ENCODE peak calls at places on chromosomes 1 and 21, in four cellular contexts. N is A549, B is left lung, J is kidney epithelial cell. C is an unnamed sample.

GRCh38 chr1:168148916-168149315 is 12.2 kb upstream of the GPR161 start:
- DNase-seq in B (no peak), J (no peak), N (no peak), C (no peak)

GRCh38 chr1:94178896-94179295 is 57.9 kb upstream of the ABCA4 start:
- DNase-seq in J (no peak), B (no peak), N (no peak), C (no peak)

GRCh38 chr1:35192056-35192852 is 691 bp downstream of the SFPQ start:
- DNase-seq in J (no peak), B (peak; percentile 96), N (peak; percentile 46), C (peak; percentile 80)

GRCh38 chr1:109509176-109510134 is at the start of gene AMIGO1:
- DNase-seq in J (no peak), N (peak; percentile 35), B (no peak), C (peak; percentile 62)

GRCh38 chr1:30691480-30691879 is 31.9 kb downstream of the MATN1 start:
- DNase-seq in B (no peak), J (no peak), N (no peak), C (no peak)

GRCh38 chr1:201463071-201463552 is 5.9 kb downstream of the PHLDA3 start:
- DNase-seq in N (no peak), J (no peak), B (no peak), C (no peak)

GRCh38 chr1:178632619-178633018 is 92.4 kb upstream of the RALGPS2 start:
- DNase-seq in B (no peak), N (no peak), J (no peak), C (no peak)

GRCh38 chr1:46168463-46168862 is 6.4 kb upstream of the TSPAN1 start:
- DNase-seq in J (no peak), N (no peak), B (no peak), C (no peak)

GRCh38 chr1:149844096-149844495 is 55.3 kb upstream of the BOLA1 start:
- DNase-seq in N (peak; percentile 15), J (no peak), B (no peak), C (no peak)

GRCh38 chr1:191343816-191344215 is 814.4 kb upstream of the RGS18 start:
- DNase-seq in N (no peak), B (no peak), J (peak; percentile 28), C (no peak)

GRCh38 chr1:168653567-168653966 is 75.4 kb downstream of the DPT start:
- DNase-seq in N (no peak), J (no peak), B (no peak), C (no peak)

GRCh38 chr1:89998306-89998705 is 3.4 kb downstream of the ZNF326 start:
- DNase-seq in J (no peak), B (no peak), N (no peak), C (no peak)

GRCh38 chr1:54230507-54231339 is 30.8 kb downstream of the MRPL37 start:
- DNase-seq in N (no peak), B (no peak), J (no peak), C (no peak)

GRCh38 chr1:173476664-173477285 is 360 bp upstream of the PRDX6 start:
- DNase-seq in B (peak; percentile 97), J (no peak), N (peak; percentile 91), C (peak; percentile 71)

GRCh38 chr1:85327759-85328158 is 51.3 kb upstream of the BCL10 start:
- DNase-seq in N (no peak), B (no peak), J (no peak), C (no peak)

GRCh38 chr1:147598631-147599361 is 57.5 kb downstream of the BCL9 start:
- DNase-seq in N (peak; percentile 8), J (no peak), B (peak; percentile 87), C (peak; percentile 55)

GRCh38 chr21:36882776-36883175 is 83.7 kb downstream of the HLCS start:
- DNase-seq in N (no peak), J (no peak), B (no peak), C (no peak)

GRCh38 chr21:45263534-45263933 is 24.2 kb downstream of the POFUT2 start:
- DNase-seq in N (no peak), B (no peak), J (no peak), C (no peak)

DNA sequence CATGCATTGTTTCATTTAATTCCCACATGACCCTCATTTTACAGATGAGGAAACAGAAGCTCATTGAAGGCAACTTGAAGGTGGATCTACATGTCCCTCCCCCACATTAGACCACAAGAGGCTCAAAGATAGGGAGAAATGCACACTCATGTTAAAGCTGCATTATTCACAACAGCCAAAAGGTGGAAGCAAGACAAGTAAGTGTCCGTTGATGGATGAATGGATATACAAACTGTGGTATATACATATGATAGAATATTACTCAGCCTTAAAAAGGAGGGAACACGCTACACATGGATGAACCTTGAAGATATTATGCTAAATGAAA is 149.7 kb upstream of the JUN start:
- DNase-seq in B (no peak), N (no peak), J (no peak), C (no peak)
- TF ChIP-seq CTCF in B (no peak), N (no peak), J (no peak), C (no peak)

DNA sequence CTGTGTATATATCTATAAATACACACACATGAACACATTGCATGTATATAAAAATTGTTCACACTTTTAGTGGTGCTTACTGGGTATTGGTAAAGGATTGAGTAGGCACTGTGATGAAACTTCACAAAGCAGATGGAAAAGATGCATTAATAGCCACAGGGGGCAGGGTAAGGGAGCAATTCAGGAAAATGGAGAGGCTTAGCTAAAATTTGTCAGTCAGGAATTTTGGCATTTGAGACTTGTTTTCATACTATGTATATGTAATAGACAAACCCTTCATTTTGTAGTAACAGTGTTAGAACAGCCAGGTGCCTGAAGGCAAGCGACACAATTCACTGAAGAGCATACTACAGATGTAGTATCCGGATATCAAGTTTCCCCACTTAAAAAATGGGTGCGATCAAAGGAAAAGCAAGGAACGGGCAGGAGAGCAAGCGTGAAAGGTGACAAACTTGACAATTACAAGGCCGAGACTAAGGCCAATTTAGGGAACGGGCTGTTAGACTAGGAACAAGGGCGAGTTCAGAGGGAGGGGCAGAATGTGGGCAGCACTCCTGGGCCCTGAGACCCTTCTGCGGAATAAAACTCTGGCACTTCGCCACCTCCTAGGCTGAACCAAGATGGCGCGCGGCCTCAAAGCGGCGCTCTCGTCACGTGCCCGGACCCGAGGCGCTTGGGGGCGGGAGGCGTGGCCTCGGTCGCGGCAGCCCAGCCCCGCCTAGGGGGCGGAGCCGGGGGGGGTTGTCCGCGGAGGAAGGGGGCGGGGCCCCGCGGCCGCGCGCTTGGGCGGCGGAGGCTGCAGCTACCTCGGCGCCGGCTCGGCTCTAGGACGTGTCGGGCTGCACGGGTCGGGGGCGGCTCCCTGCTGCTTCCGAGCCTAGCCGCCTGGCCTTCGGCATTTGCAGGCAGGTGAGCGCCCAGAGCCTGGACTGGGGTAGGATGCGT is at the start of gene PPFIA4:
- DNase-seq in J (peak; percentile 31), B (peak; percentile 97), N (peak; percentile 72), C (peak; percentile 83)
- TF ChIP-seq CTCF in J (no peak), B (no peak), N (no peak), C (no peak)

GRCh38 chr1:6171546-6172124 is 8.5 kb downstream of the CHD5 start:
- DNase-seq in N (peak; percentile 41), J (no peak), B (no peak), C (peak; percentile 31)
- TF ChIP-seq CTCF in N (peak; percentile 48), J (peak; percentile 51), B (no peak), C (peak; percentile 26)

DNA sequence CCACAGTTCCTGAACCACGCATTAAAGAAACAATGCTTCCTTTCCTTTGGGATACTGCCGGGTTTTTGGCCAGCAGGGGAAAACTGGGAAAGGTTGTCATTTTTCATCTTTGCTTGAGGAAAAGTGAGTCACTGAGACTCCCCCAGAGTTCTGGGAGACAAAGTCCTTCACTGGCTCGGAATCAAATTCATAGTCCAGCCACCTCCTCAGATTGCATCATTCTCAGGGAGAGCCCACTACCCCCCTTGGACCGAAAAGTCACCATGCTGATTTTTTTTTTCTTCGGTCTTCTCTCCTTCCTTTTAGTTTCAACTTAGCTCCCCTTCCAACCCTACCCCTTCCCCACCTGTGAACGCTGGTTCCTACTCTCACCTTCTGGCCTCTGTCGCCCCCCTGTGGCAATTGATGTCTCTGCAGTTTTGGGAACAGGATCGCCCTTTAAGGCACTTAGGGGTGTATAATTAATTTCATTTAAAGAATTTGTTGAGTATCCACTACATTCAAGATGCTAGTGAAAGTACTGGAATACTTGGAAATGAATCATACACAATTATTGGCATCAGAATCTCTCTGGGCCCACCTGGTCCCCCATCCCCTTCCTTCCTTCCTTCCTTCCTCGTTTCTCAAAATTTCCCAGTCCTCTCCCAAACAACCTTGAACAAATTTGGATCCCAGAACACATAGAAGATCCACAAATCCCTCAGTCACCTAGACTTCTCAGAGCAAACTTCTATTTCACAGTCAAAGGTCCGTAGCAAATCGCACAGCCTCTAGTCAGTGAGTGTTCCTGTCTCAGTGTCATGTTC is 6.9 kb downstream of the ACKR1 start:
- DNase-seq in B (no peak), J (no peak), N (no peak), C (peak; percentile 61)
- TF ChIP-seq CTCF in B (peak; percentile 75), J (peak; percentile 84), N (peak; percentile 86), C (peak; percentile 93)